ENCODE peak calls at places on chromosomes 11 and 22, in five cellular contexts. B is AG04450, R is C1 segment of cervical spinal cord, C is small intestine, Z is amniotic epithelial cell. E is an unnamed sample.

GRCh38 chr22:49760630-49761571 is 66.8 kb downstream of the BRD1 start:
- DNase-seq in B (no peak), Z (peak; percentile 7), R (no peak), C (no peak), E (no peak)

GRCh38 chr11:111910637-111911562 is 670 bp downstream of the CRYAB start:
- DNase-seq in B (no peak), Z (no peak), R (peak; percentile 53), C (peak; percentile 53), E (no peak)

GRCh38 chr11:21514298-21514697 is 678.6 kb upstream of the ANO5 start:
- DNase-seq in R (no peak), C (peak; percentile 4), B (no peak), Z (no peak), E (no peak)

GRCh38 chr22:38989461-38989860 is 7.3 kb downstream of the APOBEC3B start:
- DNase-seq in B (no peak), C (no peak), Z (no peak), R (no peak), E (no peak)

GRCh38 chr11:45517171-45517770 is 148.2 kb downstream of the CHST1 start:
- DNase-seq in B (no peak), R (no peak), C (no peak), Z (no peak), E (no peak)

GRCh38 chr11:122069946-122070345 is 46.1 kb downstream of the BLID start:
- DNase-seq in B (peak; percentile 72), Z (peak; percentile 94), C (no peak), R (no peak), E (peak; percentile 85)

GRCh38 chr11:61138940-61139339 is 22.3 kb downstream of the VPS37C start:
- DNase-seq in C (no peak), R (no peak), B (no peak), Z (peak; percentile 80), E (no peak)

GRCh38 chr11:103536335-103536722 is 427.1 kb downstream of the DYNC2H1 start:
- DNase-seq in B (no peak), R (no peak), C (no peak), Z (no peak), E (no peak)

GRCh38 chr11:129766858-129767604 is 48.6 kb upstream of the TMEM45B start:
- DNase-seq in R (no peak), Z (peak; percentile 32), C (peak; percentile 59), B (no peak), E (no peak)

GRCh38 chr11:28243596-28243995 is 135.4 kb downstream of the METTL15 start:
- DNase-seq in Z (no peak), C (no peak), R (no peak), B (no peak), E (no peak)

GRCh38 chr11:59207988-59208432 is 4.7 kb downstream of the MPEG1 start:
- DNase-seq in R (no peak), B (peak; percentile 43), C (peak; percentile 58), Z (peak; percentile 93), E (no peak)

GRCh38 chr11:128399722-128400121 is 187.6 kb downstream of the ETS1 start:
- DNase-seq in Z (no peak), B (no peak), C (no peak), R (no peak), E (no peak)

GRCh38 chr11:96472085-96472484 is 82.3 kb downstream of the JRKL start:
- DNase-seq in B (no peak), R (no peak), C (no peak), Z (no peak), E (no peak)

GRCh38 chr22:41687901-41688364 is 734 bp downstream of the SNU13 start:
- DNase-seq in B (no peak), R (no peak), C (peak; percentile 35), Z (peak; percentile 30), E (no peak)

GRCh38 chr11:91078221-91078620 is 855.4 kb upstream of the CHORDC1 start:
- DNase-seq in R (no peak), B (no peak), Z (no peak), C (no peak), E (no peak)

GRCh38 chr11:115197433-115197832 is 306.8 kb downstream of the CADM1 start:
- DNase-seq in B (no peak), R (no peak), Z (peak; percentile 21), C (no peak), E (no peak)

GRCh38 chr22:45208993-45209838 is 31.5 kb downstream of the KIAA0930 start:
- DNase-seq in C (no peak), R (peak; percentile 72), Z (peak; percentile 71), B (peak; percentile 66), E (no peak)

GRCh38 chr11:69436041-69436982 is 45.2 kb upstream of the LINC01488 start:
- DNase-seq in Z (no peak), B (no peak), C (no peak), R (no peak), E (no peak)